ENCODE peak calls at places on chromosomes 2 and 18, in nine cellular contexts. I, G, A, O, Z, L, K, U and Y are unnamed samples.
A peak's percentile ranks its signal among the peaks of the same experiment; 100 is the strongest.

GRCh38 chr2:13114391-13114790 is 397.7 kb downstream of the TRIB2 start:
- DNase-seq in I (no peak), G (no peak), A (no peak), O (no peak), Z (no peak), L (no peak), K (no peak), U (no peak), Y (no peak)

GRCh38 chr2:67399831-67400489 is 2.8 kb downstream of the ETAA1 start:
- DNase-seq in I (no peak), G (no peak), A (no peak), O (no peak), Z (no peak), L (no peak), K (peak; percentile 17), U (no peak), Y (no peak)

GRCh38 chr2:73232471-73233153 is 427 bp downstream of the PRADC1 start:
- DNase-seq in I (no peak), G (no peak), A (no peak), O (no peak), Z (peak; percentile 38), L (no peak), K (peak; percentile 34), U (no peak), Y (no peak)

GRCh38 chr18:74173434-74173750 is 25.1 kb downstream of the TIMM21 start:
- DNase-seq in I (no peak), G (no peak), A (no peak), O (no peak), Z (no peak), L (no peak), K (no peak), U (no peak), Y (no peak)

GRCh38 chr2:172095146-172095904 is 7.4 kb downstream of the DLX2 start:
- DNase-seq in I (no peak), G (no peak), A (peak; percentile 89), O (no peak), Z (no peak), L (peak; percentile 91), K (peak; percentile 74), U (peak; percentile 63), Y (peak; percentile 81)

GRCh38 chr18:31581498-31582197 is 10.0 kb upstream of the TTR start:
- DNase-seq in I (no peak), G (no peak), A (no peak), O (no peak), Z (no peak), L (no peak), K (no peak), U (no peak), Y (no peak)

GRCh38 chr2:64488050-64488974 is 34.4 kb downstream of the LGALSL start:
- DNase-seq in I (no peak), G (peak; percentile 81), A (no peak), O (peak; percentile 52), Z (peak; percentile 25), L (peak; percentile 66), K (peak; percentile 71), U (peak; percentile 80), Y (peak; percentile 69)

GRCh38 chr2:181130686-181131085 is 150.3 kb downstream of the UBE2E3 start:
- DNase-seq in I (no peak), G (no peak), A (no peak), O (no peak), Z (no peak), L (no peak), K (no peak), U (no peak), Y (no peak)

GRCh38 chr2:70514612-70515055 is 39.0 kb downstream of the TGFA start:
- DNase-seq in I (no peak), G (peak; percentile 91), A (no peak), O (peak; percentile 31), Z (no peak), L (no peak), K (no peak), U (peak; percentile 97), Y (no peak)

GRCh38 chr2:24919977-24920812 is at the start of gene ADCY3:
- DNase-seq in I (no peak), G (peak; percentile 78), A (no peak), O (no peak), Z (no peak), L (peak; percentile 57), K (peak; percentile 56), U (peak; percentile 78), Y (peak; percentile 50)

GRCh38 chr18:54957987-54958386 is 1.3 kb downstream of the CCDC68 start:
- DNase-seq in I (no peak), G (no peak), A (no peak), O (no peak), Z (no peak), L (no peak), K (peak; percentile 55), U (no peak), Y (no peak)

GRCh38 chr2:6787376-6787775 is 78.3 kb downstream of the CMPK2 start:
- DNase-seq in I (no peak), G (no peak), A (no peak), O (no peak), Z (no peak), L (no peak), K (no peak), U (no peak), Y (no peak)

GRCh38 chr2:131148426-131148825 is 43.3 kb downstream of the PLEKHB2 start:
- DNase-seq in I (no peak), G (no peak), A (no peak), O (no peak), Z (no peak), L (no peak), K (peak; percentile 42), U (no peak), Y (no peak)

GRCh38 chr18:9240270-9240669 is 94.3 kb upstream of the TWSG1 start:
- DNase-seq in I (no peak), G (no peak), A (no peak), O (no peak), Z (no peak), L (no peak), K (no peak), U (no peak), Y (no peak)

GRCh38 chr2:129301431-129301913 is 678.0 kb upstream of the RAB6C start:
- DNase-seq in I (no peak), G (no peak), A (no peak), O (no peak), Z (no peak), L (no peak), K (no peak), U (no peak), Y (no peak)

GRCh38 chr2:25328152-25329085 is 13.3 kb downstream of the DNMT3A start:
- DNase-seq in I (no peak), G (no peak), A (no peak), O (no peak), Z (no peak), L (no peak), K (no peak), U (no peak), Y (no peak)

GRCh38 chr2:159497256-159497655 is 119.1 kb downstream of the BAZ2B start:
- DNase-seq in I (no peak), G (no peak), A (no peak), O (peak; percentile 24), Z (peak; percentile 81), L (no peak), K (peak; percentile 82), U (no peak), Y (peak; percentile 84)

GRCh38 chr2:122960727-122961641 is 1064.1 kb upstream of the CNTNAP5 start:
- DNase-seq in I (no peak), G (no peak), A (no peak), O (no peak), Z (no peak), L (no peak), K (peak; percentile 4), U (no peak), Y (peak; percentile 62)

GRCh38 chr2:20349457-20350034 is 1.1 kb downstream of the PUM2 start:
- DNase-seq in I (no peak), G (no peak), A (no peak), O (no peak), Z (no peak), L (no peak), K (peak; percentile 31), U (no peak), Y (no peak)
- H3K27ac ChIP-seq in I (no peak overlapping the region), G (peak overlapping the region; percentile 95), A (peak overlapping the region; percentile 85), O (peak overlapping the region; percentile 97), Z (peak overlapping the region; percentile 99), L (peak overlapping the region; percentile 65), K (peak overlapping the region; percentile 99), U (peak overlapping the region; percentile 93), Y (peak overlapping the region; percentile 92)

DNA sequence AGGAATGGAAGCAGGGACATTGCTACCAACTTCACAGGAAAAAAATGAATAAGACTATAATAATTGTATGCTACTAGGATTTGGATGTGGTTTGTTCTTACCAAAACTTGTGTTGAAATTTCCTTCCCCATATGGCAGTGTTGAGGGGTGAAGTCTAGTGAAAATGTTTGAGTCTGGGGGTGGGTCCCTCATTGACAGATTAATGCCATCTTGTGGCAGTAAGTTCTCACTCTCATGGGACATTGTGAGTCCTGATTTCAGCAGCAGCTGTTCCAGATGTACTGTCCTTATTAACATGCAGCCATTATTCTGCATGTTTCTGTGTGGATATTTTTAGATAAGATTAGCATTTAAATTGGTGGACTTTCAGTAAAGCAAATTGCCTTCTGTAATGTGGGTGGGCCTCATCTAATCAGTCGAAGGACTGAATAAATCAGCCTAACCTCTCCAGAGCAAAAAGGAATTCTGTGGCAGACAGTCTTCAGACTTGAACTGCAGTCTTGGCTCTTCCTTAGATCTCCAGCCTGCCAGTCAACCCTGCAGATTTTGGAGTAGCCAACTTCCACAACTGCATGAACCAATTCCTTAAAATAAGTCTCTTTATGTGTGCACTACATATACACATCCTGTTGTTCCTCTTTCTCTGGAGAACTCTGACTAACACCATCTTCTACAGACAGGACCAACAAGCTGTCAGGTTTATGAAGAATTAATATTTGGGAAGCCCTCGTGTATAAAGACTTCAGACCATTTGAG is 138.6 kb upstream of the ZNF516 start:
- DNase-seq in I (no peak), G (no peak), A (no peak), O (no peak), Z (no peak), L (no peak), K (no peak), U (no peak), Y (no peak)
- TF ChIP-seq CTCF in I (no peak), G (no peak), A (no peak), O (no peak), Z (no peak), L (no peak), K (no peak), U (no peak), Y (no peak)

DNA sequence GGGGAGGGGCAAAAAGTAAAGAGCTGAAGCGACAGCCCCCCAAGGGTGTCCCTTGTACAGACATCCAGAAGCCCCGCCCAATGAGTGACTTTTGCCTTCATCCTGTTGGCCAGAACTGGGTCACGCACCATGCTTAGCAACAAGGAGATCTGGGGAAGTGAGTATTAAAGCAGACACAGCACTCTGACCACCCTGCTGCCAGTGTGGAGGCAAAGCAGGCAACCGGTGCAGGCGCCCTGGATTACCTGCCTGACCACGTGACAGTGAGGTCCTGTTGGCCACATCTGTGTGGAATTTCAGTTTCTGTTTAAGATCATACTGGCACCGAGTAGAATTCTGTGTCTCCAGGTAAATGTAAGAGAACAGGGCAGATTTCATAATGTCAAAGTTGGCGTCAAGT is 21.6 kb upstream of the BIN1 start:
- DNase-seq in I (no peak), G (peak; percentile 85), A (no peak), O (no peak), Z (no peak), L (no peak), K (no peak), U (peak; percentile 72), Y (peak; percentile 37)
- H3K27ac ChIP-seq in I (no peak overlapping the region), G (no peak overlapping the region), A (no peak overlapping the region), O (no peak overlapping the region), Z (no peak overlapping the region), L (no peak overlapping the region), K (no peak overlapping the region), U (peak overlapping the region; percentile 2), Y (no peak overlapping the region)

DNA sequence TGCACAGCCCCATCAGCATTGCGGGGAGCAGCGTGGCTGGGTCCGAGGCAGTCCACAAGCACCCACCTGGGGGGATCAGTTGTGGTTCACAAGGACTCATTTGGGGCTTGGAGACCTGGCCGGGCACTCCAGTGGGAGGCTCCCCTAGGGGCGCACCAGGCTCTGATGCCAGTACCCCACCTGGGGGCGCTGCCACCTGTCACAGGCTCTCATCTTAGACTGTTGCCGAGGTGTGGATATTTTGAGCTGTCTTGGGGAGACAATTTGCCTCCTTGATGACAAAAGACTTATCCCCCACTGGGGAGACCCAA is 3.0 kb downstream of the ADRA2B start:
- DNase-seq in I (no peak), G (no peak), A (no peak), O (peak; percentile 26), Z (no peak), L (no peak), K (no peak), U (peak; percentile 37), Y (no peak)
- TF ChIP-seq CTCF in I (no peak), G (no peak), A (no peak), O (no peak), Z (no peak), L (no peak), K (peak; percentile 7), U (no peak), Y (no peak)